ENCODE peak calls at places on chromosomes 4 and X, in eight cellular contexts. One of them, this sample, is unnamed.

GRCh38 chrX:43559643-43560042 is 96.5 kb upstream of the MAOA start:
- DNase-seq in HL-60: peak; percentile 33
- DNase-seq in HFF-Myc: no peak
- DNase-seq in tibial artery: peak; percentile 66
- DNase-seq in lower leg skin: no peak
- DNase-seq in fibroblast of lung: peak; percentile 9
- DNase-seq in AG09319: no peak
- DNase-seq in pancreas: peak; percentile 53
- DNase-seq in this sample: no peak

GRCh38 chr4:41307633-41308032 is 50.9 kb downstream of the UCHL1 start:
- DNase-seq in HL-60: no peak
- DNase-seq in HFF-Myc: no peak
- DNase-seq in tibial artery: no peak
- DNase-seq in lower leg skin: no peak
- DNase-seq in fibroblast of lung: no peak
- DNase-seq in AG09319: no peak
- DNase-seq in pancreas: no peak
- DNase-seq in this sample: no peak

GRCh38 chrX:39907964-39908616 is 189.7 kb downstream of the BCOR start:
- DNase-seq in HL-60: peak; percentile 47
- DNase-seq in HFF-Myc: peak; percentile 76
- DNase-seq in tibial artery: peak; percentile 91
- DNase-seq in lower leg skin: no peak
- DNase-seq in fibroblast of lung: peak; percentile 95
- DNase-seq in AG09319: peak; percentile 68
- DNase-seq in pancreas: peak; percentile 49
- DNase-seq in this sample: no peak

GRCh38 chrX:109934935-109935334 is 68.0 kb upstream of the TMEM164 start:
- DNase-seq in HL-60: no peak
- DNase-seq in HFF-Myc: no peak
- DNase-seq in tibial artery: no peak
- DNase-seq in lower leg skin: no peak
- DNase-seq in fibroblast of lung: no peak
- DNase-seq in AG09319: no peak
- DNase-seq in pancreas: no peak
- DNase-seq in this sample: no peak

GRCh38 chr4:76386566-76387305 is 34.2 kb downstream of the CCDC158 start:
- DNase-seq in HL-60: peak; percentile 94
- DNase-seq in HFF-Myc: no peak
- DNase-seq in tibial artery: no peak
- DNase-seq in lower leg skin: no peak
- DNase-seq in fibroblast of lung: no peak
- DNase-seq in AG09319: no peak
- DNase-seq in pancreas: no peak
- DNase-seq in this sample: no peak

GRCh38 chrX:41922694-41923171 is 621 bp downstream of the CASK start:
- DNase-seq in HL-60: no peak
- DNase-seq in HFF-Myc: no peak
- DNase-seq in tibial artery: peak; percentile 57
- DNase-seq in lower leg skin: no peak
- DNase-seq in fibroblast of lung: peak; percentile 12
- DNase-seq in AG09319: no peak
- DNase-seq in pancreas: peak; percentile 30
- DNase-seq in this sample: peak; percentile 25

GRCh38 chrX:45083314-45083713 is 117.4 kb downstream of the DIPK2B start:
- DNase-seq in HL-60: peak; percentile 28
- DNase-seq in HFF-Myc: no peak
- DNase-seq in tibial artery: no peak
- DNase-seq in lower leg skin: no peak
- DNase-seq in fibroblast of lung: no peak
- DNase-seq in AG09319: no peak
- DNase-seq in pancreas: no peak
- DNase-seq in this sample: no peak

GRCh38 chrX:154812341-154813101 is 7.2 kb upstream of the MPP1 start:
- DNase-seq in HL-60: no peak
- DNase-seq in HFF-Myc: no peak
- DNase-seq in tibial artery: no peak
- DNase-seq in lower leg skin: no peak
- DNase-seq in fibroblast of lung: no peak
- DNase-seq in AG09319: no peak
- DNase-seq in pancreas: no peak
- DNase-seq in this sample: no peak

GRCh38 chr4:125497861-125498260 is 183.1 kb downstream of the FAT4 start:
- DNase-seq in HL-60: no peak
- DNase-seq in HFF-Myc: no peak
- DNase-seq in tibial artery: no peak
- DNase-seq in lower leg skin: no peak
- DNase-seq in fibroblast of lung: no peak
- DNase-seq in AG09319: no peak
- DNase-seq in pancreas: no peak
- DNase-seq in this sample: no peak

GRCh38 chr4:140944539-140944938 is 188.4 kb upstream of the TBC1D9 start:
- DNase-seq in HL-60: no peak
- DNase-seq in HFF-Myc: no peak
- DNase-seq in tibial artery: no peak
- DNase-seq in lower leg skin: no peak
- DNase-seq in fibroblast of lung: peak; percentile 78
- DNase-seq in AG09319: no peak
- DNase-seq in pancreas: no peak
- DNase-seq in this sample: no peak

GRCh38 chrX:150544222-150544787 is 24.1 kb upstream of the MTM1 start:
- DNase-seq in HL-60: no peak
- DNase-seq in HFF-Myc: no peak
- DNase-seq in tibial artery: no peak
- DNase-seq in lower leg skin: peak; percentile 72
- DNase-seq in fibroblast of lung: no peak
- DNase-seq in AG09319: no peak
- DNase-seq in pancreas: no peak
- DNase-seq in this sample: no peak

GRCh38 chr4:166972071-166972470 is 262.2 kb downstream of the SPOCK3 start:
- DNase-seq in HL-60: no peak
- DNase-seq in HFF-Myc: no peak
- DNase-seq in tibial artery: no peak
- DNase-seq in lower leg skin: no peak
- DNase-seq in fibroblast of lung: peak; percentile 77
- DNase-seq in AG09319: no peak
- DNase-seq in pancreas: no peak
- DNase-seq in this sample: no peak

GRCh38 chrX:13223868-13224555 is 95.8 kb downstream of the ATXN3L start:
- DNase-seq in HL-60: no peak
- DNase-seq in HFF-Myc: peak; percentile 77
- DNase-seq in tibial artery: no peak
- DNase-seq in lower leg skin: no peak
- DNase-seq in fibroblast of lung: peak; percentile 92
- DNase-seq in AG09319: peak; percentile 15
- DNase-seq in pancreas: peak; percentile 12
- DNase-seq in this sample: no peak
- TF ChIP-seq CTCF in HL-60: no peak
- TF ChIP-seq CTCF in HFF-Myc: no peak
- TF ChIP-seq CTCF in tibial artery: no peak
- TF ChIP-seq CTCF in lower leg skin: no peak
- TF ChIP-seq CTCF in fibroblast of lung: no peak
- TF ChIP-seq CTCF in AG09319: no peak
- TF ChIP-seq CTCF in pancreas: no peak
- TF ChIP-seq CTCF in this sample: no peak

GRCh38 chrX:63050225-63050624 is 300.9 kb downstream of the SPIN4 start:
- DNase-seq in HL-60: peak; percentile 3
- DNase-seq in HFF-Myc: no peak
- DNase-seq in tibial artery: no peak
- DNase-seq in lower leg skin: no peak
- DNase-seq in fibroblast of lung: no peak
- DNase-seq in AG09319: no peak
- DNase-seq in pancreas: no peak
- DNase-seq in this sample: no peak
- TF ChIP-seq CTCF in HL-60: no peak
- TF ChIP-seq CTCF in HFF-Myc: no peak
- TF ChIP-seq CTCF in tibial artery: no peak
- TF ChIP-seq CTCF in lower leg skin: no peak
- TF ChIP-seq CTCF in fibroblast of lung: no peak
- TF ChIP-seq CTCF in AG09319: no peak
- TF ChIP-seq CTCF in pancreas: no peak
- TF ChIP-seq CTCF in this sample: no peak

GRCh38 chr4:46648088-46648744 is 258.3 kb upstream of the GABRA2 start:
- DNase-seq in HL-60: peak; percentile 42
- DNase-seq in HFF-Myc: no peak
- DNase-seq in tibial artery: no peak
- DNase-seq in lower leg skin: no peak
- DNase-seq in fibroblast of lung: peak; percentile 1
- DNase-seq in AG09319: no peak
- DNase-seq in pancreas: no peak
- DNase-seq in this sample: peak; percentile 13
- TF ChIP-seq CTCF in HL-60: peak; percentile 68
- TF ChIP-seq CTCF in HFF-Myc: peak; percentile 28
- TF ChIP-seq CTCF in tibial artery: no peak
- TF ChIP-seq CTCF in lower leg skin: no peak
- TF ChIP-seq CTCF in fibroblast of lung: peak; percentile 53
- TF ChIP-seq CTCF in AG09319: no peak
- TF ChIP-seq CTCF in pancreas: no peak
- TF ChIP-seq CTCF in this sample: peak; percentile 57

DNA sequence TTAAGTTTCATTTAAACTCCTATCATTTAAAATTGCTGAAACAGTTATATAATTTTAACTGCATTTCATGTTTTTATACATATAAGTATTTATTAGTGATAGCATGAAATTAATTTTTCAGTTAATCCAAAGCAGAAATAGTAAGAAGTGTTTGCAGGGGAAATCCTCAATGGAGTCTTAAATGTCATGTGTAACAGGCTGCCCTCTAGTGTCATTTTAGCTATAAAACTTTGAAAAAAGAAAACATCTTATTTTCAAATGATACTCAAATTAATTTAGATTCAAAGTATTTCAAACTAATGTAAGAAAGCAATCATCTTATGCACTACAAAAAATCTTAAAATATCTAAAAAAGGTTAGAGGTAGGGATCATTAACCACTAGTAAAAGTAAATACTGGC is 27.1 kb downstream of the TAPT1 start:
- DNase-seq in HL-60: no peak
- DNase-seq in HFF-Myc: no peak
- DNase-seq in tibial artery: no peak
- DNase-seq in lower leg skin: no peak
- DNase-seq in fibroblast of lung: peak; percentile 30
- DNase-seq in AG09319: no peak
- DNase-seq in pancreas: no peak
- DNase-seq in this sample: no peak
- TF ChIP-seq CTCF in HL-60: no peak
- TF ChIP-seq CTCF in HFF-Myc: no peak
- TF ChIP-seq CTCF in tibial artery: peak; percentile 24
- TF ChIP-seq CTCF in lower leg skin: no peak
- TF ChIP-seq CTCF in fibroblast of lung: peak; percentile 44
- TF ChIP-seq CTCF in AG09319: peak; percentile 44
- TF ChIP-seq CTCF in pancreas: no peak
- TF ChIP-seq CTCF in this sample: peak; percentile 30

GRCh38 chrX:36683507-36683906 is 324.7 kb upstream of the FAM47C start:
- DNase-seq in HL-60: no peak
- DNase-seq in HFF-Myc: no peak
- DNase-seq in tibial artery: no peak
- DNase-seq in lower leg skin: no peak
- DNase-seq in fibroblast of lung: no peak
- DNase-seq in AG09319: no peak
- DNase-seq in pancreas: no peak
- DNase-seq in this sample: no peak

GRCh38 chrX:36684053-36684452 is 324.1 kb upstream of the FAM47C start:
- DNase-seq in HL-60: no peak
- DNase-seq in HFF-Myc: no peak
- DNase-seq in tibial artery: no peak
- DNase-seq in lower leg skin: no peak
- DNase-seq in fibroblast of lung: no peak
- DNase-seq in AG09319: no peak
- DNase-seq in pancreas: no peak
- DNase-seq in this sample: no peak
- TF ChIP-seq CTCF in HL-60: no peak
- TF ChIP-seq CTCF in HFF-Myc: no peak
- TF ChIP-seq CTCF in tibial artery: no peak
- TF ChIP-seq CTCF in lower leg skin: no peak
- TF ChIP-seq CTCF in fibroblast of lung: no peak
- TF ChIP-seq CTCF in AG09319: no peak
- TF ChIP-seq CTCF in pancreas: no peak
- TF ChIP-seq CTCF in this sample: no peak

DNA sequence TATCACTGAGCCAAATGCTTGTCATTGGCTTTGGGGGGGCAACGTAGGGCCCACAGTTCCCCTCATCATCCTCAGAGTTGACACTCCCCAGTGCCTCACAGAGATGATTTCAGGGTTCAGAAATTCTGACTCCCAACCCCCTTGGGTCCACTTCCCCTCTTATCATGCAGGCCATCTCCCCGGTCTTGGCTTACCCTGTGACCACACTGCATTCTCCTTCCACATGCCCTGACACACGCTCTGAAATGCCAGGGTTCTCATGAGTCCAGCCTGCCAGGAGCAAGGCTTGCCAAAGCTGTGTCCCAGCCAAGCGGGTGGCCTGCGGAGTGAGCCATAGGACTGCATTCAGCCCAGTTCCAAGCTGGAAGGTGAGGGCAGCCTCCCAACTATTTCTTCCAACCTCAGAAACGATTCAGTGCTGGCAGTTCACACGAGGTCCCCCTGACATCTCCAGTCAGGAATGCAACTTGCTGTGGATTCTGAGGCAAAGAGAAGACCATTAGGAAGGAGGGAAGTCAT is 101.2 kb downstream of the SMIM20 start:
- DNase-seq in HL-60: no peak
- DNase-seq in HFF-Myc: no peak
- DNase-seq in tibial artery: peak; percentile 93
- DNase-seq in lower leg skin: peak; percentile 90
- DNase-seq in fibroblast of lung: peak; percentile 100
- DNase-seq in AG09319: peak; percentile 95
- DNase-seq in pancreas: peak; percentile 55
- DNase-seq in this sample: no peak
- TF ChIP-seq CTCF in HL-60: no peak
- TF ChIP-seq CTCF in HFF-Myc: no peak
- TF ChIP-seq CTCF in tibial artery: no peak
- TF ChIP-seq CTCF in lower leg skin: no peak
- TF ChIP-seq CTCF in fibroblast of lung: no peak
- TF ChIP-seq CTCF in AG09319: peak; percentile 2
- TF ChIP-seq CTCF in pancreas: no peak
- TF ChIP-seq CTCF in this sample: no peak

GRCh38 chr4:112189754-112190153 is 41.8 kb upstream of the AP1AR start:
- DNase-seq in HL-60: no peak
- DNase-seq in HFF-Myc: no peak
- DNase-seq in tibial artery: no peak
- DNase-seq in lower leg skin: no peak
- DNase-seq in fibroblast of lung: no peak
- DNase-seq in AG09319: no peak
- DNase-seq in pancreas: no peak
- DNase-seq in this sample: no peak
- TF ChIP-seq CTCF in HL-60: no peak
- TF ChIP-seq CTCF in HFF-Myc: peak; percentile 21
- TF ChIP-seq CTCF in tibial artery: no peak
- TF ChIP-seq CTCF in lower leg skin: no peak
- TF ChIP-seq CTCF in fibroblast of lung: peak; percentile 27
- TF ChIP-seq CTCF in AG09319: peak; percentile 25
- TF ChIP-seq CTCF in pancreas: no peak
- TF ChIP-seq CTCF in this sample: no peak

DNA sequence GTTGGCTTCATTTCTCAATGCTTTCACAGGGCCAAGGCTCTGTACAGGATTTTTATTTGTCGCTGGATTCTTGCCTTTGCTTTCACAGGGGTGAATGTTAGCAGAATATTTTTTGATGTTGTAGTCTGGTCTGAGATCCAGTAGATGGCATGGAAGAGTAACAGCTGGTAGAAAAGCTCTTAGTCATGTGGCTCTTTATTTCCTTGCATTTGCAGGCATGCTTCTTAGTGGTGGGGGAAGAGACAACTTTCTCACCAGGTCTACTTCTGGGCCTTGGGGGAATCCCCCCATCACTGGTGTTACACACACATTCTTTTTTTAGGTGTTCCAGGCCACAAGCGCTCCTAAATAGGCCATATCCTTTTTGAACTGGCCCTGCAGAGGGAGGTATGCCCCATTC is 58.2 kb upstream of the DKK2 start:
- DNase-seq in HL-60: no peak
- DNase-seq in HFF-Myc: peak; percentile 20
- DNase-seq in tibial artery: no peak
- DNase-seq in lower leg skin: no peak
- DNase-seq in fibroblast of lung: peak; percentile 40
- DNase-seq in AG09319: peak; percentile 5
- DNase-seq in pancreas: no peak
- DNase-seq in this sample: peak; percentile 27
- TF ChIP-seq CTCF in HL-60: peak; percentile 24
- TF ChIP-seq CTCF in HFF-Myc: peak; percentile 39
- TF ChIP-seq CTCF in tibial artery: no peak
- TF ChIP-seq CTCF in lower leg skin: no peak
- TF ChIP-seq CTCF in fibroblast of lung: peak; percentile 47
- TF ChIP-seq CTCF in AG09319: peak; percentile 57
- TF ChIP-seq CTCF in pancreas: no peak
- TF ChIP-seq CTCF in this sample: no peak

This sample was measured in GM10248.